ENCODE peak calls at places on chromosomes 4 and X, in four cellular contexts. J, L, B and P are unnamed samples. For H3K4me1, the result is how much of the 10 kb centered on the place peaks cover.

GRCh38 chr4:2591189-2591588 is 54.7 kb downstream of the FAM193A start:
- DNase-seq in B (peak), J (no peak), L (no peak), P (peak)

GRCh38 chr4:100420571-100420970 is 97.3 kb downstream of the EMCN start:
- DNase-seq in L (no peak), J (no peak), B (no peak), P (no peak)

GRCh38 chrX:30893206-30893605 is 4.2 kb upstream of the TAB3 start:
- DNase-seq in J (no peak), L (no peak), B (no peak), P (no peak)

GRCh38 chrX:72308566-72309296 is 3.0 kb upstream of the CITED1 start:
- DNase-seq in L (peak), J (no peak), B (peak), P (peak)

GRCh38 chrX:18935893-18936292 is 48.0 kb downstream of the PHKA2 start:
- DNase-seq in J (no peak), B (no peak), L (no peak), P (no peak)

GRCh38 chr4:8173641-8174242 is 15.1 kb upstream of the ABLIM2 start:
- DNase-seq in L (no peak), J (no peak), B (no peak), P (no peak)

GRCh38 chrX:19682712-19683331 is 167.5 kb upstream of the MAP3K15 start:
- DNase-seq in B (peak), J (no peak), L (no peak), P (no peak)

GRCh38 chr4:52659016-52659721 is at the start of gene USP46:
- DNase-seq in L (peak), J (no peak), B (peak), P (peak)

GRCh38 chr4:172142331-172142738 is 329.1 kb downstream of the GALNTL6 start:
- DNase-seq in B (no peak), L (no peak), J (no peak), P (peak)

GRCh38 chr4:176153124-176153523 is 42.3 kb downstream of the SPATA4 start:
- DNase-seq in J (no peak), B (peak), L (no peak), P (no peak)

GRCh38 chr4:42142586-42142985 is 9.9 kb downstream of the BEND4 start:
- DNase-seq in L (no peak), B (no peak), J (no peak), P (no peak)

GRCh38 chr4:73648478-73648877 is 28.2 kb upstream of the RASSF6 start:
- DNase-seq in J (no peak), B (no peak), L (no peak), P (no peak)

GRCh38 chr4:26410385-26411293 is 79.6 kb downstream of the CCKAR start:
- DNase-seq in L (no peak), B (peak), J (peak), P (peak)

GRCh38 chr4:54232151-54232688 is 3.1 kb downstream of the PDGFRA start:
- DNase-seq in B (no peak), J (no peak), L (no peak), P (no peak)

GRCh38 chr4:150714462-150715438 is 132.8 kb downstream of the MAB21L2 start:
- DNase-seq in B (no peak), L (no peak), J (no peak), P (peak)

GRCh38 chr4:4968161-4968757 is 51.0 kb downstream of the CYTL1 start:
- DNase-seq in B (no peak), L (no peak), J (no peak), P (no peak)

GRCh38 chrX:155086961-155087735 is 15.8 kb downstream of the BRCC3 start:
- DNase-seq in B (no peak), L (no peak), J (no peak), P (no peak)

GRCh38 chrX:150690126-150690525 is 3.1 kb upstream of the MTMR1 start:
- DNase-seq in B (no peak), L (peak), J (no peak), P (no peak)

GRCh38 chr4:118865091-118865708 is 23.5 kb upstream of the SYNPO2 start:
- DNase-seq in J (no peak), L (peak), B (peak), P (peak)

GRCh38 chr4:5753366-5753765 is 42.4 kb downstream of the EVC start:
- DNase-seq in B (no peak), J (no peak), L (no peak), P (no peak)

GRCh38 chr4:93829531-93830089 is 1.1 kb downstream of the ATOH1 start:
- DNase-seq in J (no peak), B (peak), L (no peak), P (no peak)

GRCh38 chr4:166482755-166483154 is 609.7 kb downstream of the TLL1 start:
- DNase-seq in J (no peak), B (no peak), L (no peak), P (no peak)
- TF ChIP-seq MAX in J (no peak), B (no peak), L (no peak), P (no peak)

DNA sequence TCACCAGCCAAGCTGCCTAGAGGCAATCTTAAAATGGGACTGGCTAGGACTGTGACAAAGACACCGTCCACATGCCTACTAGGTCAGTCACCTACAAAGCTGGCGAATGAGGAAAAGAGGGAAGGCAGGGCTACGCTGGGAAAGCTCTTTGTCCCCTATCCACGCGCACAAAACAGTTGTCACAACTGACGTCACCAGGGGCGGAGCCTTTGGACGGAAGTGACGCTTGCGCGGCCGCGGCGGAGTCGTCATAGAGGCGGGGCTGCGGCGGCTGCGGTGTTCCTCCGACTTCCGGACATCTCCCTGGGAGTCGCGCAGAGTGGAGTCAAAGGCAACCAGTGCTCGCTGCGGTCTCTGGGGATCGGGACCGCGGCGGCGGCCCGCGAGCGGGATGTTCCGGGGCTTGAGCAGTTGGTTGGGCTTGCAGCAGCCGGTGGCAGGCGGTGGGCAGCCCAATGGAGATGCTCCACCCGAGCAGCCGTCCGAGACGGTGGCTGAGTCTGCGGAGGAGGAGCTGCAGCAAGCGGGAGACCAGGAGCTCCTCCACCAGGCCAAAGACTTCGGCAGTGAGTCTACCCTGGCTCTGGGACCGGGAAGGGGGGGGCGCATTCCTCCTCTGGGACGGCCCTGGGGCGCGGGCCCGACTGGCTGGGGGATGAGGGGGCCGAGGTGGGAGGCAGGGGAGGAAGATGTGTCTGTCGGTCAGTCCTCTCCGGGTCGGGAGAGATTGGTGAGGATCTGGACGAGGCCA is at the start of gene SYAP1:
- DNase-seq in J (peak), L (peak), B (peak), P (peak)
- TF ChIP-seq POLR2AphosphoS5 in J (peak), L (peak), B (peak), P (peak)

GRCh38 chrX:107753186-107753585 is 22.4 kb downstream of the TSC22D3 start:
- DNase-seq in L (no peak), B (no peak), J (no peak), P (no peak)
- H3K4me1 ChIP-seq in L (under half), B (under half), J (under half), P (under half)

DNA sequence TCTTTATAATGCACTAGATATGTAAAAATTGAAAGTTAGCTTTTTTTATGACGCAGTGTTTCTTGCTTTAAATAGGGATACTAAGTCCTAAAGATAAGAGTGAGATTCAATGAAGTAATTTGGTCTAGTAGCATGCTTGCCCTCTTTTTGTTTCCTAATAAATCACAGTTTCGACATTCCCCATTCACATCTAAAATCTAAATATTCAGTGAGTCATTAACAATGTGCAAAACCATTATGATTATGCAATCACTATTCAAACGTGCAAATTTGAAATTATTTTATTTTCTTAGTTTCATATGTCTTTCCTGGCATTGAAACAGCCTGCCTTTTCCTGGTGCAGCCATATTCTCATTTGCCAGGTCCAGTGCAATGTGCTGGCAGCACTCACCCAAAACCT is 1350.5 kb upstream of the PABPC4L start:
- DNase-seq in B (no peak), L (no peak), J (no peak), P (no peak)
- TF ChIP-seq MAX in B (no peak), L (no peak), J (no peak), P (no peak)

GRCh38 chrX:56882581-56882980 is 112.8 kb downstream of the SPIN3 start:
- DNase-seq in J (no peak), B (no peak), L (no peak), P (no peak)
- TF ChIP-seq POLR2AphosphoS5 in J (no peak), B (no peak), L (no peak), P (no peak)

GRCh38 chrX:15963858-15964257 is 109.2 kb upstream of the AP1S2 start:
- DNase-seq in L (no peak), J (no peak), B (no peak), P (no peak)
- H3K4me1 ChIP-seq in L (under half), J (under half), B (under half), P (under half)

GRCh38 chr4:140151700-140152014 is 2.3 kb downstream of the MAML3 start:
- DNase-seq in J (no peak), B (peak), L (peak), P (peak)
- TF ChIP-seq MAX in J (no peak), B (no peak), L (no peak), P (no peak)

GRCh38 chr4:13244342-13244905 is 239.7 kb downstream of the RAB28 start:
- DNase-seq in J (no peak), B (no peak), L (no peak), P (no peak)
- TF ChIP-seq POLR2AphosphoS5 in J (no peak), B (no peak), L (no peak), P (no peak)

GRCh38 chr4:97759785-97760184 is 383.5 kb downstream of the STPG2 start:
- DNase-seq in B (no peak), J (no peak), L (no peak), P (peak)
- H3K4me1 ChIP-seq in B (under half), J (under half), L (under half), P (under half)